ENCODE peak calls at places on chromosome 2, in four cellular contexts. N is transverse colon, R is ovary, Z is erythroblast. W is an unnamed sample.

GRCh38 chr2:139000087-139000486 is 219.9 kb upstream of the NXPH2 start:
- DNase-seq in N (no peak), R (no peak), Z (no peak), W (no peak)

GRCh38 chr2:215760126-215760525 is 253.2 kb downstream of the MREG start:
- DNase-seq in Z (no peak), N (no peak), R (no peak), W (no peak)

GRCh38 chr2:234983011-234983726 is 31.4 kb downstream of the SH3BP4 start:
- DNase-seq in N (peak), R (no peak), Z (no peak), W (no peak)

GRCh38 chr2:173815778-173816177 is 149.4 kb downstream of the SP3 start:
- DNase-seq in N (no peak), R (no peak), Z (no peak), W (no peak)

GRCh38 chr2:65113816-65114215 is 16.1 kb downstream of the RAB1A start:
- DNase-seq in R (no peak), Z (no peak), N (no peak), W (no peak)

GRCh38 chr2:10879159-10879558 is 32.6 kb upstream of the KCNF1 start:
- DNase-seq in N (no peak), R (no peak), Z (no peak), W (no peak)

GRCh38 chr2:65220432-65221131 is 7.0 kb upstream of the ACTR2 start:
- DNase-seq in R (no peak), Z (no peak), N (no peak), W (no peak)

GRCh38 chr2:157592983-157593382 is 35.7 kb downstream of the ACVR1C start:
- DNase-seq in R (no peak), Z (no peak), N (no peak), W (no peak)

GRCh38 chr2:231190531-231191197 is 7.8 kb upstream of the ARMC9 start:
- DNase-seq in N (peak), R (peak), Z (no peak), W (peak)

GRCh38 chr2:84924173-84925106 is 19.0 kb downstream of the TMSB10 start:
- DNase-seq in R (peak), Z (peak), N (peak), W (no peak)

GRCh38 chr2:137928547-137929503 is 35.4 kb upstream of the HNMT start:
- DNase-seq in R (no peak), N (no peak), Z (no peak), W (no peak)

GRCh38 chr2:173914055-173914922 is 50.9 kb downstream of the SP3 start:
- DNase-seq in R (no peak), N (no peak), Z (no peak), W (no peak)

GRCh38 chr2:71452565-71452964 is 796 bp upstream of the DYSF start:
- DNase-seq in Z (peak), R (no peak), N (no peak), W (no peak)

GRCh38 chr2:43020990-43021677 is 205.3 kb downstream of the ZFP36L2 start:
- DNase-seq in N (no peak), Z (no peak), R (peak), W (no peak)

GRCh38 chr2:104952976-104953375 is 84.9 kb upstream of the MRPS9 start:
- DNase-seq in Z (no peak), R (no peak), N (no peak), W (no peak)

GRCh38 chr2:96146151-96146880 is 1.1 kb upstream of the DUSP2 start:
- DNase-seq in R (no peak), N (peak), Z (peak), W (no peak)

GRCh38 chr2:120013569-120014223 is 819 bp downstream of the EPB41L5 start:
- DNase-seq in N (peak), R (no peak), Z (no peak), W (no peak)

GRCh38 chr2:70887550-70888229 is 48.0 kb upstream of the ATP6V1B1 start:
- DNase-seq in R (no peak), Z (peak), N (peak), W (no peak)

GRCh38 chr2:96753661-96754282 is 6.9 kb upstream of the CNNM4 start:
- DNase-seq in R (no peak), N (no peak), Z (no peak), W (no peak)

GRCh38 chr2:45816273-45816672 is 164.8 kb downstream of the PRKCE start:
- DNase-seq in Z (no peak), R (no peak), N (no peak), W (no peak)

GRCh38 chr2:135168119-135168872 is 116.2 kb downstream of the RAB3GAP1 start:
- DNase-seq in N (no peak), Z (no peak), R (no peak), W (no peak)

GRCh38 chr2:173955004-173955403 is 10.2 kb downstream of the SP3 start:
- DNase-seq in N (no peak), R (no peak), Z (no peak), W (no peak)

DNA sequence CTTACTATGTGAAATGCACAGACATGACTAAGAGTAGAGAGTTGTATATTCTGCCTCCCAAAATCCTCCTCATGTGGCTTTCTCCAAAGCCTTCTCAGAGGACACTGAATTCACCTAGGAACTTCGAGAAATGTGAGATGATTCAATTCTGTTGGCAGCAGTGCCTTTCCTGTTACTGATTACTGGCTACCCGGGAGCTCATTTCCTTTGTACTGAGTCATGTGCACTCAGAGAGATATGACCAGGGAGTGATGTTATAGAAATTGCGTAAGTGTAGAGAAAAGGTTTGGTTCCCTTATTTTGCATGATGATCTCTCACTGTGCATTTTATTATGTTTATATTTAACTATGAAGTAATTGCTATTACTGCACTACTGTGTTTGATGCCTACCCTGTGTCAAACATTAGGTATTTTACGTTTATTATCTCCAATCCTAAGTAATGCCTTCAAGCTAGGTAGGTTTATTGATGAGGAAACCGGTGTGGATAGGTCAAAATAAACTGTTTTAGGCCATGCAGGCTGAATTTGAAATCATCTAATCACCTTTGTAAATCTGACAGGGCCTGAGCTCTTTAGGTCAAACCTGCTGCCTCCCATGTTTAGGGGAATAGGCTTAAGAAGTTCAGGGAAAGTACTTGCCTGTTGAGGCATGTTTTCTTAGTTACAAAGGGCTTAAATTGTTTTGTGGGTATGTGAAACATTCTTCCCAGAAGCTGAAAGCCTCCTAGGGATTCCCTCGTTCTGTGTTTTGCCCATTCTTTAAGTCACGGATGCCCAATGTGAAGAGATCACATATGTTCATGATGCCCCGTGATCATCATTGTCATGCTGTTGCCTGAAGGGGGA is 86.8 kb downstream of the FMNL2 start:
- DNase-seq in R (peak), N (peak), Z (peak), W (peak)
- TF ChIP-seq POLR2A in R (no peak), N (no peak), Z (peak), W (peak)

DNA sequence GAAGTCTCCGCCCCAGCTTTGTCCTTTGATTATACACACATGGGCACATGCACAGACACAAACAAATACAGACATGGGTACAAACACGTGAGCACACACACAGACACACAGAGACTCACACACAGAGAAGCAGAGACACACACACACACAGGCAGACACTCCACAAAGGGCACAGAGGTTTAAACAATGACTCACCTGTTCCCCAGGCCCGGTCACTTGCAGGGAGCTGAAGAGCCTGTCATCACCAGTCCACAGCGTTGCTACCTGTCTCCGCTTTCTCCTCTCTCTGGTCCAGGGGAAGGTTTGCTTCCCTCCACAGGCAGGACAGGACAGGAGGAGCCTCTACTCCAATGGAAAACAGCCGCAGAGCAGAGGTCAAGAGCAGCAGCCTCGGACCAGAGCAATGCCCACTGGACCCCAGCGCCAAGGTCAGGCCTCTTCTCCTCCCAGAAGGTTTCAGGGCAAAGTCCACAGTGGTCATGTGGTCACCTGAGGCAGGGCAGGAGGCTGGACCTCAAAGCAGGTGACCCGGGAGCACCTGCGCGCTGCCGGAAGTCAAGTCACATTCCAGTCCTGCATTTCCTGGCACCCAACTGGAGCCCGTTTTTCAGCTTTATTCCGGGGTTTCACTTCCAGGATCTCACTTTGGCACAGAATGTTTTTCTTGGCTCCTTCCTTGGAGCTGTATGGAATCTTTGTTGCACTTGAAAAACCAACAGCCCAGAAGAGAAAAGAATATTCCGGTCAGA is at the start of gene RAB17:
- DNase-seq in N (peak), Z (no peak), R (no peak), W (no peak)
- TF ChIP-seq POLR2A in N (peak), Z (no peak), R (no peak), W (no peak)

GRCh38 chr2:228556707-228557106 is 375.2 kb upstream of the SPHKAP start:
- DNase-seq in R (no peak), Z (no peak), N (peak), W (no peak)
- TF ChIP-seq POLR2A in R (no peak), Z (no peak), N (no peak), W (no peak)

GRCh38 chr2:33134086-33134763 is 187.5 kb downstream of the LTBP1 start:
- DNase-seq in R (peak), Z (no peak), N (peak), W (peak)
- TF ChIP-seq POLR2A in R (no peak), Z (no peak), N (peak), W (no peak)

GRCh38 chr2:198322275-198322674 is 517.9 kb downstream of the PLCL1 start:
- DNase-seq in N (no peak), Z (no peak), R (no peak), W (no peak)

GRCh38 chr2:198325359-198325758 is 521.0 kb downstream of the PLCL1 start:
- DNase-seq in Z (no peak), R (no peak), N (no peak), W (no peak)

GRCh38 chr2:198326431-198326830 is 522.0 kb downstream of the PLCL1 start:
- DNase-seq in R (no peak), N (no peak), Z (no peak), W (no peak)

GRCh38 chr2:198321522-198322088 is 517.2 kb downstream of the PLCL1 start:
- DNase-seq in R (no peak), Z (no peak), N (no peak), W (no peak)

DNA sequence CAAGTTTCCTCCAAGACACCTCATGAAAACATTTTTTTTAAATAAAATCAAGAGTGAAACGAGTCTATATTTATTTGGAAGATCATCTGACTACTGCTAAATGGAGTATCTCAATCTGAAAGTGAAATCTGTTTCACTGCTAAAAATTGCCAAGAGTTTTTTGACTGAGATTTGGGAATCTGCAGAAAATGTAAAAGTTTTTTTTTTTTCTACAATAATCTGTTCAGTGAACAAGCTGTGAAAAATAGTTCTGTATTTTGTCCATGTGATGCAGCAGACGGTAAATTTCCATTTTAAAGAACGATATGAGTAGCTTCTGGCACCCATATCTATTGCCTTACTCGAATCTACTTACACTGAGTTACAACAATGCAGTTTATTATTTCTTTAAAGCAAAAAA is 519.7 kb downstream of the PLCL1 start:
- DNase-seq in N (no peak), R (no peak), Z (no peak), W (no peak)
- TF ChIP-seq POLR2A in N (no peak), R (no peak), Z (no peak), W (no peak)

GRCh38 chr2:141994066-141994465 is 136.8 kb downstream of the LRP1B start:
- DNase-seq in N (no peak), R (no peak), Z (no peak), W (no peak)
- TF ChIP-seq POLR2A in N (no peak), R (no peak), Z (no peak), W (no peak)

GRCh38 chr2:238233625-238234024 is 6.2 kb downstream of the HES6 start:
- DNase-seq in Z (no peak), R (no peak), N (no peak), W (no peak)

GRCh38 chr2:238230699-238231098 is 9.1 kb downstream of the HES6 start:
- DNase-seq in R (no peak), N (no peak), Z (no peak), W (no peak)

GRCh38 chr2:238231809-238232208 is 8.0 kb downstream of the HES6 start:
- DNase-seq in N (no peak), R (no peak), Z (no peak), W (no peak)

GRCh38 chr2:238228700-238229099 is 11.1 kb downstream of the HES6 start:
- DNase-seq in N (no peak), R (no peak), Z (no peak), W (no peak)

DNA sequence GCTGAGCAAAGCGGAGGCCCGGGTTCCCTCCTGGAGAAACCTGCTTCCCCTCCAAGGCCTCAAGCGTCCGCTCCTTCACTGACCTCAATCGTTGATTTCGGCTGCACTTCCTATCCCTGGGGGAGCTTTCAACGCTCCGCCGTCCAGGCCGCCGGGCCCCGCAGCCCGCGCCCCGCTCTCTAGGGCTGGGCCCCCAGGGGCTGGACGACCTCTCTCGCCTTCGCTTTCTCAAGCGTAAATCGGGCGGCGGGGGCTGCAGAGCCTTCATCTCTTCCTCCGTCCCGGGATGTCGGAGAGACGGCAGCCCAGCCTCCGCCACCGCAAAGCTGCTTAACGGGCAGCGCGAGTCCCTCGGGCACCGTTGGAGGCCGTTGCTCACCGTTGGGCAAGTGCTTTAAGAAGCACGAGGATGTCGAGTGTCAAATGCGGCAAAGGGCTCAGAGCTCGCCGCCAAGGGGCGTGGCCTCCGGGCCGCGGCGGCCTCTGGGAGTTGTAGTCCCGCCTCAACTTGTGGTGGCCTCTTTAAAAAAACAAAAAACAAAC is 8.5 kb downstream of the HES6 start:
- DNase-seq in Z (peak), N (peak), R (peak), W (peak)
- TF ChIP-seq POLR2A in Z (peak), N (no peak), R (no peak), W (no peak)

W was measured in uterus.